ENCODE peak calls at places on chromosomes 2 and 18, in four cellular contexts. E is astrocyte of the cerebellum, G is tibial artery, C is astrocyte of the spinal cord. A is an unnamed sample.

GRCh38 chr2:74670263-74670662 is 16.2 kb downstream of the SEMA4F start:
- DNase-seq in E (no peak), G (no peak), C (no peak), A (no peak)

GRCh38 chr18:23032030-23032582 is 99.0 kb downstream of the RBBP8 start:
- DNase-seq in E (peak), G (no peak), C (peak), A (peak)

GRCh38 chr2:6459138-6459537 is 406.6 kb downstream of the CMPK2 start:
- DNase-seq in E (no peak), G (no peak), C (no peak), A (no peak)

GRCh38 chr2:10617241-10617640 is 72.5 kb downstream of the NOL10 start:
- DNase-seq in E (no peak), G (no peak), C (no peak), A (no peak)

GRCh38 chr18:3620146-3621119 is 170.5 kb downstream of the TGIF1 start:
- DNase-seq in E (no peak), G (no peak), C (no peak), A (no peak)

GRCh38 chr2:172912245-172912644 is 163.4 kb upstream of the MAP3K20 start:
- DNase-seq in E (no peak), G (no peak), C (no peak), A (no peak)

GRCh38 chr2:231919341-231920035 is 6.7 kb downstream of the NPPC start:
- DNase-seq in E (no peak), G (peak), C (no peak), A (no peak)

GRCh38 chr2:197838036-197838435 is 33.6 kb downstream of the PLCL1 start:
- DNase-seq in E (no peak), G (no peak), C (peak), A (no peak)

GRCh38 chr18:44464401-44465185 is 216.1 kb upstream of the SETBP1 start:
- DNase-seq in E (no peak), G (no peak), C (peak), A (peak)

GRCh38 chr2:64654993-64655666 is 1.4 kb upstream of the SERTAD2 start:
- DNase-seq in E (no peak), G (no peak), C (peak), A (no peak)

GRCh38 chr2:64657416-64657815 is 3.7 kb upstream of the SERTAD2 start:
- DNase-seq in E (no peak), G (no peak), C (no peak), A (no peak)

GRCh38 chr2:64656379-64656778 is 2.7 kb upstream of the SERTAD2 start:
- DNase-seq in E (no peak), G (no peak), C (no peak), A (no peak)

GRCh38 chr2:64654063-64654811 is 524 bp upstream of the SERTAD2 start:
- DNase-seq in E (peak), G (peak), C (peak), A (peak)

DNA sequence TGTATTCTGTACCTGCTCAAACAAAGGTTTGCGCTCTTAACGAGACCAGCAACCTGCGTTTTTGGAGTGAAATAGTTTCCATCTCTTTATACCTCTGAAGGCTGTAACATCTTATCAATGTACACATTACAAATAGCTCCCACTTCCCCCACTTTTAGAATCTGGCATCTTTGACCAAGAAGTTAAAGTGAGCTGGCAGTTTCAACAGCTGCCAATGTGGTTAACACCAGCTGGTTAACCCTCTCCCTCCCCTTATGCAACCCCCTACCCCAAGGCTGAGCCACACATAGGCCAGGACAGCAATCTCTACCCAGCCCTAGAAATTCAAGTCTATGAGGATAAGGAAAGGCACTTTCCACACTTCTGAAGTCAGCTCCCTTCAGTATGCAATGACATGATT is 2.2 kb upstream of the SERTAD2 start:
- DNase-seq in E (no peak), G (no peak), C (no peak), A (no peak)
- H3K4me3 ChIP-seq in E (no peak), G (no peak), C (no peak), A (no peak)

GRCh38 chr2:26316041-26316440 is 29.9 kb upstream of the SELENOI start:
- DNase-seq in E (no peak), G (no peak), C (no peak), A (no peak)
- TF ChIP-seq CTCF in E (no peak), G (no peak), C (peak), A (peak)

GRCh38 chr18:55570966-55571365 is 17.0 kb downstream of the TCF4 start:
- DNase-seq in E (no peak), G (no peak), C (no peak), A (no peak)

GRCh38 chr18:55566456-55566935 is 21.5 kb downstream of the TCF4 start:
- DNase-seq in E (no peak), G (no peak), C (no peak), A (no peak)
- H3K4me3 ChIP-seq in E (no peak), G (no peak), C (no peak), A (no peak)

GRCh38 chr18:48295586-48296311 is 113.4 kb downstream of the ZBTB7C start:
- DNase-seq in E (no peak), G (no peak), C (no peak), A (no peak)
- TF ChIP-seq CTCF in E (peak), G (no peak), C (peak), A (peak)